ENCODE peak calls at places on chromosomes 11 and 22, in ten cellular contexts. A is H1, X is upper lobe of left lung, Q is SK-N-SH, Z is stomach, W is tibial nerve, H is transverse colon, N is A549, J is esophagus muscularis mucosa, F is ovary. P is an unnamed sample.

GRCh38 chr11:44949160-44950035 is 1.3 kb downstream of the TP53I11 start:
- DNase-seq in A (peak; percentile 83), X (peak; percentile 91), Q (peak; percentile 84), Z (no peak), W (no peak), H (peak; percentile 68), N (peak; percentile 68), J (no peak), F (no peak), P (no peak)

GRCh38 chr22:38735126-38735464 is 20.7 kb downstream of the SUN2 start:
- DNase-seq in A (no peak), X (no peak), Q (no peak), Z (no peak), W (no peak), H (no peak), N (no peak), J (no peak), F (no peak), P (no peak)

GRCh38 chr11:131042041-131042390 is 125.7 kb upstream of the SNX19 start:
- DNase-seq in A (no peak), X (no peak), Q (no peak), Z (no peak), W (no peak), H (no peak), N (no peak), J (no peak), F (no peak), P (no peak)

GRCh38 chr11:28107331-28107725 is 628 bp downstream of the KIF18A start:
- DNase-seq in A (no peak), X (no peak), Q (peak; percentile 18), Z (no peak), W (no peak), H (no peak), N (no peak), J (no peak), F (no peak), P (no peak)

GRCh38 chr11:27795955-27796861 is 96.0 kb upstream of the BDNF start:
- DNase-seq in A (peak; percentile 47), X (no peak), Q (no peak), Z (peak; percentile 26), W (no peak), H (peak; percentile 82), N (no peak), J (no peak), F (no peak), P (no peak)

GRCh38 chr11:56103210-56103737 is at the start of gene OR8H2:
- DNase-seq in A (no peak), X (no peak), Q (no peak), Z (no peak), W (no peak), H (no peak), N (no peak), J (no peak), F (no peak), P (no peak)

GRCh38 chr11:11620251-11620965 is 1.4 kb downstream of the GALNT18 start:
- DNase-seq in A (peak; percentile 74), X (peak; percentile 88), Q (peak; percentile 70), Z (peak; percentile 40), W (no peak), H (peak; percentile 73), N (peak; percentile 58), J (peak; percentile 91), F (peak; percentile 15), P (peak; percentile 78)

GRCh38 chr11:11141019-11141418 is 212.0 kb downstream of the CSNK2A3 start:
- DNase-seq in A (no peak), X (no peak), Q (no peak), Z (no peak), W (no peak), H (no peak), N (no peak), J (no peak), F (no peak), P (no peak)

GRCh38 chr11:121650520-121651266 is 197.9 kb upstream of the SORL1-AS1 start:
- DNase-seq in A (no peak), X (no peak), Q (no peak), Z (no peak), W (no peak), H (no peak), N (no peak), J (no peak), F (no peak), P (no peak)

GRCh38 chr11:121649798-121650197 is 197.0 kb upstream of the SORL1-AS1 start:
- DNase-seq in A (no peak), X (no peak), Q (no peak), Z (no peak), W (no peak), H (no peak), N (no peak), J (no peak), F (no peak), P (no peak)

GRCh38 chr11:121651267-121651625 is 198.5 kb upstream of the SORL1-AS1 start:
- DNase-seq in A (no peak), X (no peak), Q (no peak), Z (no peak), W (no peak), H (no peak), N (no peak), J (no peak), F (no peak), P (no peak)

GRCh38 chr11:121645596-121645995 is 192.8 kb upstream of the SORL1-AS1 start:
- DNase-seq in A (no peak), X (no peak), Q (no peak), Z (no peak), W (no peak), H (no peak), N (no peak), J (no peak), F (no peak), P (no peak)

GRCh38 chr11:121648306-121648705 is 195.5 kb upstream of the SORL1-AS1 start:
- DNase-seq in A (no peak), X (no peak), Q (no peak), Z (no peak), W (no peak), H (no peak), N (no peak), J (no peak), F (no peak), P (no peak)
- TF ChIP-seq CTCF in A (peak; percentile 19), X (no peak), Q (peak; percentile 12), Z (no peak), W (no peak), H (no peak), N (no peak), J (no peak), F (no peak), P (no peak)

DNA sequence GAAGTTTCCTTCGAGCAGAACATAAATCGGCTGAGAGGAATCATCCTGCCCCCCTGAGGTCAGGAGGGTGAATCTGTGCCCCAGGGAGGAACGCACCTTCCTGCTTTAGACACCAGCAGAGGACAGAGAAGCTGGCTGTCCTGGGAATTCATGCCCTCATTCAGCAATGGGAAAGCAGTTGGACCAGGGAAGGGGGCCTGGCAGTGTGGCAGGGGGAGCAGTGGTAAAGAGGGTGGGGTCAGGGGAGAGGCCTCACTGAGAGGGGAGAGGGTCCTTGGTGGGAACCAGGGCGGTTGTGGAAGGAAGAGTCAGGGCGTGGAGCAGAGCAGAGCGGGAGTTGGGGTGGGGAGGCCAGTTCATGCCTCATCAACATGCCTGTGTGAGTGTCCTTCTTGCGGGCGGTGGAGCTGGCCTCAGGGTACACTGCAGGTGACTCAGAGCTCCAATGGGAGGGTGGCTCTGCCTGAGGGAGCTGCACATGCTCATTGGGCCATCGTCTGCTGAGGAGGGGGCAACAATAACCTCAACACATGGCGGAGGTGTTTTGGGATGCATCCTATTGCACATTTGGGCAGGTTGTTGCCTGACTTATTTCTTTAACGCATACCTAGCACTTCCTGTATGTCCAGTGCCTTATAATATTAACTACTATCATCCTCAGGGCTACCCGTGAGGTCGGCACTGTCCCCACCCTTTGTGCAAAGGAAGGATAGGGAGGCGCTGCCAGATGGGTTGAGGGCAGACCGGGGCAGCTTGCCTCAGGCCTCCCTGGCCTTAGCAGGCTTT is 23.2 kb downstream of the MED15 start:
- DNase-seq in A (no peak), X (no peak), Q (no peak), Z (no peak), W (no peak), H (peak; percentile 56), N (peak; percentile 66), J (no peak), F (no peak), P (no peak)
- TF ChIP-seq EP300 in A (no peak), X (no peak), Q (no peak), Z (no peak), W (no peak), H (no peak), N (no peak), J (no peak), F (no peak), P (no peak)

GRCh38 chr11:61971177-61972111 is 4.0 kb upstream of the FTH1 start:
- DNase-seq in A (peak; percentile 91), X (peak; percentile 90), Q (peak; percentile 52), Z (peak; percentile 96), W (peak; percentile 97), H (peak; percentile 94), N (peak; percentile 99), J (peak; percentile 99), F (peak; percentile 100), P (peak; percentile 100)

GRCh38 chr11:61969838-61970452 is 2.5 kb upstream of the FTH1 start:
- DNase-seq in A (no peak), X (no peak), Q (no peak), Z (no peak), W (no peak), H (no peak), N (peak; percentile 57), J (no peak), F (no peak), P (no peak)

GRCh38 chr11:61972796-61973602 is 5.6 kb upstream of the FTH1 start:
- DNase-seq in A (no peak), X (peak; percentile 35), Q (no peak), Z (no peak), W (no peak), H (no peak), N (peak; percentile 79), J (no peak), F (no peak), P (no peak)

GRCh38 chr11:61973603-61974162 is 6.2 kb upstream of the FTH1 start:
- DNase-seq in A (no peak), X (no peak), Q (no peak), Z (no peak), W (no peak), H (no peak), N (no peak), J (peak; percentile 60), F (peak; percentile 34), P (no peak)

GRCh38 chr11:61972112-61972795 is 4.8 kb upstream of the FTH1 start:
- DNase-seq in A (no peak), X (no peak), Q (no peak), Z (no peak), W (no peak), H (no peak), N (no peak), J (no peak), F (no peak), P (no peak)
- H3K4me1 ChIP-seq in A (peaks cover 9% of the 10 kb centered on the region), X (peaks cover 87% of the 10 kb centered on the region), Q (peaks cover 35% of the 10 kb centered on the region), Z (peaks cover 87% of the 10 kb centered on the region), W (peaks cover 85% of the 10 kb centered on the region), H (peaks cover 85% of the 10 kb centered on the region), N (peaks cover 83% of the 10 kb centered on the region), J (peaks cover 93% of the 10 kb centered on the region), F (peaks cover 29% of the 10 kb centered on the region), P (peaks cover 62% of the 10 kb centered on the region)

DNA sequence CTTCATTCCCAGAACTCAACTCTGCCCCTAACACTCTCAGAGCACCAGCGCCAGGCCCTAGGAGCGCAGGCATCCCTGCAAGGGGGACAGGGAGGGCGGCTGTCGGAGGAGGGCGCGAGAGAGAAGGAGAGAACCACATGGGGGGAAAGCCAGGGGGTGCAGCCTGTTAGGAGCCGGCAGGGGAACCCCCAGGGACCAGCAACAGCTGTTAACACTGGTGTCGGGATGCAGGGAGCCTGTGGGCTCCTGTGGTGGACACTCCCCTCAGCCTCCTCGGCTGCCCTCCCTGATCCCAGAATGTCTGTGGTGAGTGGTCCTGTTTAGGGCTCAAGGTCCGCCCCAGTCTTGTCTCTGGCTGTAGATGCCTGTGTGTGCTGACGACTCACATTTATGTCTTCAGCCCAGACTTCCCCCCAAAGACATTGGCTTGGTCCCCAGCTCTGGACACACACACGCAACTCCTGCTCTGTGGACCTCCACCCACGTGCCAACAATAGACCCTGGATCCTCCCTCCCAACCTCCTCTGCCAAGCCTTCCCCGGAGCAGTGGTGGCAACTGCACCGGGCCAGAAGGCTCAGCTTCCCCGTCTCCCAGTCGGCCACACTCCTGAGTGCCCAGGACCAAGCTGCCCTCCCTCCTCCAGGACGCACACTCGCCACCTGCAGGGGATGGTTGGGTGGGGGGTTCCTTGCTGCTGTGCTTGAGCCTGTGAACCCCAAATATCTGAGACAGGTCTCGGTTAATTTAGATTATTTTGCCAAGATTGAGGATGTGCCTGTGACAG is 817 bp upstream of the IFITM5 start:
- DNase-seq in A (no peak), X (peak; percentile 44), Q (peak; percentile 66), Z (no peak), W (no peak), H (no peak), N (no peak), J (no peak), F (no peak), P (peak; percentile 65)
- TF ChIP-seq CTCF in A (peak; percentile 51), X (no peak), Q (no peak), Z (no peak), W (no peak), H (no peak), N (no peak), J (no peak), F (no peak), P (no peak)